ENCODE peak calls at places on chromosomes 3 and 15, in seven cellular contexts. G is RWPE1, A is endothelial cell, J is AG08395, P is substantia nigra, V is HCT116, N is aorta. B is an unnamed sample.

GRCh38 chr3:49469037-49469875 is 811 bp upstream of the DAG1 start:
- DNase-seq in G (peak), A (peak), J (peak), P (peak), V (no peak), N (peak), B (peak)

GRCh38 chr3:55966566-55966965 is 479.5 kb upstream of the WNT5A start:
- DNase-seq in G (no peak), A (no peak), J (no peak), P (no peak), V (no peak), N (no peak), B (no peak)

GRCh38 chr3:73399106-73399505 is 225.6 kb downstream of the PDZRN3 start:
- DNase-seq in G (no peak), A (no peak), J (no peak), P (no peak), V (no peak), N (no peak), B (no peak)

GRCh38 chr3:186626254-186626847 is 13.5 kb downstream of the AHSG start:
- DNase-seq in G (no peak), A (no peak), J (no peak), P (no peak), V (no peak), N (no peak), B (no peak)

GRCh38 chr3:190108789-190109188 is 11.9 kb downstream of the P3H2 start:
- DNase-seq in G (no peak), A (no peak), J (peak), P (no peak), V (no peak), N (no peak), B (no peak)

GRCh38 chr15:76987896-76988860 is 6.7 kb upstream of the PSTPIP1 start:
- DNase-seq in G (no peak), A (no peak), J (no peak), P (no peak), V (no peak), N (peak), B (no peak)

GRCh38 chr3:45817788-45818523 is 21.6 kb upstream of the SLC6A20 start:
- DNase-seq in G (peak), A (no peak), J (peak), P (no peak), V (peak), N (no peak), B (peak)

GRCh38 chr3:101962055-101962454 is 112.7 kb downstream of the NFKBIZ start:
- DNase-seq in G (no peak), A (no peak), J (no peak), P (no peak), V (no peak), N (no peak), B (no peak)

GRCh38 chr15:70703483-70703882 is 59.9 kb downstream of the UACA start:
- DNase-seq in G (no peak), A (no peak), J (peak), P (no peak), V (no peak), N (no peak), B (no peak)

GRCh38 chr3:183775781-183776180 is 49.6 kb downstream of the MAP6D1 start:
- DNase-seq in G (no peak), A (no peak), J (no peak), P (peak), V (no peak), N (no peak), B (no peak)

B was measured in cardiac muscle cell.